ENCODE peak calls at places on chromosomes 16 and 17, in four cellular contexts. K, J, I and P are unnamed samples.

GRCh38 chr16:28301154-28301553 is 8.8 kb downstream of the SBK1 start:
- DNase-seq in J (no peak), K (no peak), I (no peak), P (no peak)

GRCh38 chr16:89123001-89123830 is 29.6 kb downstream of the ACSF3 start:
- DNase-seq in K (peak), I (no peak), J (no peak), P (no peak)

GRCh38 chr17:80224683-80225082 is 4.5 kb downstream of the SLC26A11 start:
- DNase-seq in K (no peak), J (no peak), I (no peak), P (no peak)

GRCh38 chr16:87806246-87806607 is 40.4 kb upstream of the KLHDC4 start:
- DNase-seq in K (peak), I (peak), J (no peak), P (no peak)

GRCh38 chr16:78213751-78214150 is 114.3 kb downstream of the WWOX start:
- DNase-seq in I (no peak), J (no peak), K (no peak), P (no peak)

GRCh38 chr16:88478115-88478514 is 25.0 kb downstream of the ZFPM1 start:
- DNase-seq in K (no peak), I (peak), J (no peak), P (no peak)

GRCh38 chr17:39617446-39618251 is 9.1 kb upstream of the PPP1R1B start:
- DNase-seq in I (peak), K (peak), J (peak), P (peak)

GRCh38 chr17:63571632-63572310 is 21.5 kb downstream of the DCAF7 start:
- DNase-seq in I (peak), J (no peak), K (peak), P (no peak)

GRCh38 chr17:4433515-4434031 is at the start of gene SPNS3:
- DNase-seq in I (peak), J (no peak), K (no peak), P (no peak)

GRCh38 chr16:58462997-58463891 is 36.7 kb upstream of the NDRG4 start:
- DNase-seq in I (no peak), J (no peak), K (no peak), P (no peak)

GRCh38 chr17:49819651-49820050 is 28.2 kb downstream of the TAC4 start:
- DNase-seq in J (no peak), K (no peak), I (no peak), P (no peak)

GRCh38 chr16:77588389-77588788 is 133.9 kb upstream of the NUDT7 start:
- DNase-seq in I (no peak), J (no peak), K (peak), P (no peak)